ENCODE peak calls at places on chromosomes 13 and 19, in ten cellular contexts. A, O, U, V, C, L, S, T, B and J are unnamed samples.

GRCh38 chr13:67224148-67224846 is 5.8 kb downstream of the PCDH9 start:
- DNase-seq in C (peak), S (peak), O (peak), V (peak), L (peak), B (peak), U (no peak), T (peak), A (peak), J (peak)

GRCh38 chr13:73684286-73684685 is 449.9 kb downstream of the KLF12 start:
- DNase-seq in T (no peak), L (no peak), S (no peak), A (no peak), U (no peak), B (peak), O (no peak), C (no peak), V (no peak), J (no peak)

GRCh38 chr19:54421521-54421920 is 6.3 kb downstream of the TTYH1 start:
- DNase-seq in O (no peak), B (no peak), A (no peak), S (no peak), T (no peak), L (no peak), C (no peak), V (no peak), U (no peak), J (no peak)

GRCh38 chr13:46721054-46721453 is 75.9 kb downstream of the ESD start:
- DNase-seq in S (no peak), B (peak), L (peak), U (peak), V (no peak), A (no peak), O (peak), T (peak), C (peak), J (peak)

GRCh38 chr13:97205971-97206370 is 16.2 kb upstream of the MBNL2 start:
- DNase-seq in O (no peak), C (no peak), B (no peak), T (no peak), U (no peak), V (no peak), S (no peak), A (peak), L (no peak), J (no peak)

GRCh38 chr13:29721766-29722165 is 126.3 kb upstream of the SLC7A1 start:
- DNase-seq in A (no peak), B (no peak), C (no peak), T (no peak), U (no peak), O (no peak), S (no peak), L (no peak), V (no peak), J (no peak)

GRCh38 chr13:113029487-113030258 is 60.7 kb downstream of the MCF2L start:
- DNase-seq in T (peak), B (peak), U (peak), O (peak), C (peak), V (peak), A (peak), S (peak), L (peak), J (no peak)

GRCh38 chr13:50916701-50917184 is 7.2 kb downstream of the RNASEH2B start:
- DNase-seq in L (no peak), C (no peak), V (peak), S (no peak), B (no peak), A (no peak), T (no peak), U (no peak), O (no peak), J (no peak)

GRCh38 chr19:14027856-14028450 is at the start of gene RLN3:
- DNase-seq in A (no peak), B (no peak), L (no peak), U (no peak), V (no peak), S (no peak), O (no peak), T (no peak), C (no peak), J (no peak)

GRCh38 chr13:95275322-95276118 is 25.7 kb downstream of the ABCC4 start:
- DNase-seq in U (no peak), A (no peak), T (peak), C (no peak), V (no peak), S (no peak), L (peak), B (peak), O (no peak), J (no peak)